ENCODE peak calls at places on chromosomes 16 and 17, in seven cellular contexts. One of them, this sample, is unnamed.

GRCh38 chr16:67716097-67716496 is 3.0 kb downstream of the GFOD2 start:
- DNase-seq in lower leg skin: no peak
- DNase-seq in activated naive CD8-positive, alpha-beta T cell treated with anti-CD3 and anti-CD28 coated beads, Interleukin-2, amount 10 ng/mL, durations not matched to agents 7 days and 5 days: no peak
- DNase-seq in left lung: no peak
- DNase-seq in GDM1: no peak
- DNase-seq in left colon: no peak
- DNase-seq in stimulated activated CD4-positive, alpha-beta T cell treated with anti-CD3 and anti-CD28 coated beads, Interleukin-1b, Interleukin-23, amount 100 ng/mL, for 4 hours: no peak
- DNase-seq in this sample: no peak

GRCh38 chr17:44360826-44361225 is 2.8 kb downstream of the FAM171A2 start:
- DNase-seq in activated naive CD8-positive, alpha-beta T cell treated with anti-CD3 and anti-CD28 coated beads, Interleukin-2, amount 10 ng/mL, durations not matched to agents 7 days and 5 days: no peak
- DNase-seq in GDM1: no peak
- DNase-seq in stimulated activated CD4-positive, alpha-beta T cell treated with anti-CD3 and anti-CD28 coated beads, Interleukin-1b, Interleukin-23, amount 100 ng/mL, for 4 hours: no peak
- DNase-seq in lower leg skin: no peak
- DNase-seq in left colon: no peak
- DNase-seq in left lung: peak
- DNase-seq in this sample: no peak

GRCh38 chr16:68062910-68063393 is 22.2 kb upstream of the NFATC3 start:
- DNase-seq in GDM1: no peak
- DNase-seq in left lung: no peak
- DNase-seq in stimulated activated CD4-positive, alpha-beta T cell treated with anti-CD3 and anti-CD28 coated beads, Interleukin-1b, Interleukin-23, amount 100 ng/mL, for 4 hours: no peak
- DNase-seq in left colon: no peak
- DNase-seq in activated naive CD8-positive, alpha-beta T cell treated with anti-CD3 and anti-CD28 coated beads, Interleukin-2, amount 10 ng/mL, durations not matched to agents 7 days and 5 days: no peak
- DNase-seq in lower leg skin: no peak
- DNase-seq in this sample: no peak

GRCh38 chr16:69838417-69838990 is 76.4 kb downstream of the WWP2 start:
- DNase-seq in left colon: no peak
- DNase-seq in GDM1: no peak
- DNase-seq in lower leg skin: no peak
- DNase-seq in activated naive CD8-positive, alpha-beta T cell treated with anti-CD3 and anti-CD28 coated beads, Interleukin-2, amount 10 ng/mL, durations not matched to agents 7 days and 5 days: no peak
- DNase-seq in stimulated activated CD4-positive, alpha-beta T cell treated with anti-CD3 and anti-CD28 coated beads, Interleukin-1b, Interleukin-23, amount 100 ng/mL, for 4 hours: no peak
- DNase-seq in left lung: no peak
- DNase-seq in this sample: no peak

GRCh38 chr17:9886141-9886930 is 18.7 kb downstream of the RCVRN start:
- DNase-seq in left lung: no peak
- DNase-seq in left colon: no peak
- DNase-seq in stimulated activated CD4-positive, alpha-beta T cell treated with anti-CD3 and anti-CD28 coated beads, Interleukin-1b, Interleukin-23, amount 100 ng/mL, for 4 hours: no peak
- DNase-seq in lower leg skin: no peak
- DNase-seq in GDM1: no peak
- DNase-seq in activated naive CD8-positive, alpha-beta T cell treated with anti-CD3 and anti-CD28 coated beads, Interleukin-2, amount 10 ng/mL, durations not matched to agents 7 days and 5 days: no peak
- DNase-seq in this sample: no peak

GRCh38 chr17:47665655-47666054 is 15.9 kb downstream of the KPNB1 start:
- DNase-seq in stimulated activated CD4-positive, alpha-beta T cell treated with anti-CD3 and anti-CD28 coated beads, Interleukin-1b, Interleukin-23, amount 100 ng/mL, for 4 hours: no peak
- DNase-seq in GDM1: no peak
- DNase-seq in lower leg skin: no peak
- DNase-seq in left lung: no peak
- DNase-seq in left colon: no peak
- DNase-seq in activated naive CD8-positive, alpha-beta T cell treated with anti-CD3 and anti-CD28 coated beads, Interleukin-2, amount 10 ng/mL, durations not matched to agents 7 days and 5 days: no peak
- DNase-seq in this sample: no peak

GRCh38 chr17:2057714-2058520 is 3.0 kb downstream of the HIC1 start:
- DNase-seq in lower leg skin: no peak
- DNase-seq in activated naive CD8-positive, alpha-beta T cell treated with anti-CD3 and anti-CD28 coated beads, Interleukin-2, amount 10 ng/mL, durations not matched to agents 7 days and 5 days: peak
- DNase-seq in GDM1: no peak
- DNase-seq in left lung: peak
- DNase-seq in left colon: no peak
- DNase-seq in stimulated activated CD4-positive, alpha-beta T cell treated with anti-CD3 and anti-CD28 coated beads, Interleukin-1b, Interleukin-23, amount 100 ng/mL, for 4 hours: no peak
- DNase-seq in this sample: no peak

GRCh38 chr16:67349172-67349571 is 22.6 kb downstream of the LRRC36 start:
- DNase-seq in GDM1: no peak
- DNase-seq in left lung: no peak
- DNase-seq in left colon: no peak
- DNase-seq in stimulated activated CD4-positive, alpha-beta T cell treated with anti-CD3 and anti-CD28 coated beads, Interleukin-1b, Interleukin-23, amount 100 ng/mL, for 4 hours: no peak
- DNase-seq in lower leg skin: no peak
- DNase-seq in activated naive CD8-positive, alpha-beta T cell treated with anti-CD3 and anti-CD28 coated beads, Interleukin-2, amount 10 ng/mL, durations not matched to agents 7 days and 5 days: no peak
- DNase-seq in this sample: no peak

GRCh38 chr16:4109250-4109736 is 6.9 kb downstream of the ADCY9 start:
- DNase-seq in left lung: no peak
- DNase-seq in stimulated activated CD4-positive, alpha-beta T cell treated with anti-CD3 and anti-CD28 coated beads, Interleukin-1b, Interleukin-23, amount 100 ng/mL, for 4 hours: no peak
- DNase-seq in lower leg skin: no peak
- DNase-seq in left colon: no peak
- DNase-seq in activated naive CD8-positive, alpha-beta T cell treated with anti-CD3 and anti-CD28 coated beads, Interleukin-2, amount 10 ng/mL, durations not matched to agents 7 days and 5 days: no peak
- DNase-seq in GDM1: no peak
- DNase-seq in this sample: no peak

GRCh38 chr16:31168848-31169247 is 11.1 kb upstream of the FUS start:
- DNase-seq in left lung: no peak
- DNase-seq in stimulated activated CD4-positive, alpha-beta T cell treated with anti-CD3 and anti-CD28 coated beads, Interleukin-1b, Interleukin-23, amount 100 ng/mL, for 4 hours: no peak
- DNase-seq in GDM1: no peak
- DNase-seq in activated naive CD8-positive, alpha-beta T cell treated with anti-CD3 and anti-CD28 coated beads, Interleukin-2, amount 10 ng/mL, durations not matched to agents 7 days and 5 days: no peak
- DNase-seq in left colon: no peak
- DNase-seq in lower leg skin: no peak
- DNase-seq in this sample: no peak

GRCh38 chr17:71405101-71405500 is 715.7 kb upstream of the SOX9 start:
- DNase-seq in stimulated activated CD4-positive, alpha-beta T cell treated with anti-CD3 and anti-CD28 coated beads, Interleukin-1b, Interleukin-23, amount 100 ng/mL, for 4 hours: no peak
- DNase-seq in left colon: no peak
- DNase-seq in GDM1: no peak
- DNase-seq in activated naive CD8-positive, alpha-beta T cell treated with anti-CD3 and anti-CD28 coated beads, Interleukin-2, amount 10 ng/mL, durations not matched to agents 7 days and 5 days: no peak
- DNase-seq in lower leg skin: no peak
- DNase-seq in left lung: no peak
- DNase-seq in this sample: peak

GRCh38 chr16:12796498-12796897 is 7.2 kb downstream of the CPPED1 start:
- DNase-seq in left lung: no peak
- DNase-seq in lower leg skin: no peak
- DNase-seq in activated naive CD8-positive, alpha-beta T cell treated with anti-CD3 and anti-CD28 coated beads, Interleukin-2, amount 10 ng/mL, durations not matched to agents 7 days and 5 days: no peak
- DNase-seq in GDM1: no peak
- DNase-seq in left colon: no peak
- DNase-seq in stimulated activated CD4-positive, alpha-beta T cell treated with anti-CD3 and anti-CD28 coated beads, Interleukin-1b, Interleukin-23, amount 100 ng/mL, for 4 hours: no peak
- DNase-seq in this sample: no peak

GRCh38 chr17:1090454-1091189 is 89.2 kb downstream of the ABR start:
- DNase-seq in activated naive CD8-positive, alpha-beta T cell treated with anti-CD3 and anti-CD28 coated beads, Interleukin-2, amount 10 ng/mL, durations not matched to agents 7 days and 5 days: no peak
- DNase-seq in lower leg skin: no peak
- DNase-seq in left colon: no peak
- DNase-seq in left lung: no peak
- DNase-seq in stimulated activated CD4-positive, alpha-beta T cell treated with anti-CD3 and anti-CD28 coated beads, Interleukin-1b, Interleukin-23, amount 100 ng/mL, for 4 hours: no peak
- DNase-seq in GDM1: no peak
- DNase-seq in this sample: no peak

GRCh38 chr17:80817861-80818260 is 173.8 kb upstream of the CHMP6 start:
- DNase-seq in stimulated activated CD4-positive, alpha-beta T cell treated with anti-CD3 and anti-CD28 coated beads, Interleukin-1b, Interleukin-23, amount 100 ng/mL, for 4 hours: no peak
- DNase-seq in activated naive CD8-positive, alpha-beta T cell treated with anti-CD3 and anti-CD28 coated beads, Interleukin-2, amount 10 ng/mL, durations not matched to agents 7 days and 5 days: no peak
- DNase-seq in left colon: no peak
- DNase-seq in left lung: peak
- DNase-seq in GDM1: no peak
- DNase-seq in lower leg skin: no peak
- DNase-seq in this sample: no peak

GRCh38 chr17:3532106-3532858 is 25.3 kb downstream of the TRPV3 start:
- DNase-seq in activated naive CD8-positive, alpha-beta T cell treated with anti-CD3 and anti-CD28 coated beads, Interleukin-2, amount 10 ng/mL, durations not matched to agents 7 days and 5 days: no peak
- DNase-seq in stimulated activated CD4-positive, alpha-beta T cell treated with anti-CD3 and anti-CD28 coated beads, Interleukin-1b, Interleukin-23, amount 100 ng/mL, for 4 hours: no peak
- DNase-seq in GDM1: no peak
- DNase-seq in left lung: no peak
- DNase-seq in left colon: no peak
- DNase-seq in lower leg skin: no peak
- DNase-seq in this sample: no peak

GRCh38 chr17:41595585-41595984 is 8.9 kb upstream of the KRT14 start:
- DNase-seq in lower leg skin: no peak
- DNase-seq in GDM1: no peak
- DNase-seq in stimulated activated CD4-positive, alpha-beta T cell treated with anti-CD3 and anti-CD28 coated beads, Interleukin-1b, Interleukin-23, amount 100 ng/mL, for 4 hours: no peak
- DNase-seq in left colon: no peak
- DNase-seq in left lung: no peak
- DNase-seq in activated naive CD8-positive, alpha-beta T cell treated with anti-CD3 and anti-CD28 coated beads, Interleukin-2, amount 10 ng/mL, durations not matched to agents 7 days and 5 days: no peak
- DNase-seq in this sample: no peak

GRCh38 chr17:74528491-74529199 is 2.6 kb downstream of the CD300LB start:
- DNase-seq in stimulated activated CD4-positive, alpha-beta T cell treated with anti-CD3 and anti-CD28 coated beads, Interleukin-1b, Interleukin-23, amount 100 ng/mL, for 4 hours: no peak
- DNase-seq in left colon: no peak
- DNase-seq in lower leg skin: no peak
- DNase-seq in activated naive CD8-positive, alpha-beta T cell treated with anti-CD3 and anti-CD28 coated beads, Interleukin-2, amount 10 ng/mL, durations not matched to agents 7 days and 5 days: no peak
- DNase-seq in left lung: no peak
- DNase-seq in GDM1: no peak
- DNase-seq in this sample: no peak

GRCh38 chr16:64589836-64590235 is 532.0 kb downstream of the CDH11 start:
- DNase-seq in lower leg skin: no peak
- DNase-seq in activated naive CD8-positive, alpha-beta T cell treated with anti-CD3 and anti-CD28 coated beads, Interleukin-2, amount 10 ng/mL, durations not matched to agents 7 days and 5 days: no peak
- DNase-seq in GDM1: no peak
- DNase-seq in left lung: no peak
- DNase-seq in stimulated activated CD4-positive, alpha-beta T cell treated with anti-CD3 and anti-CD28 coated beads, Interleukin-1b, Interleukin-23, amount 100 ng/mL, for 4 hours: no peak
- DNase-seq in left colon: no peak
- DNase-seq in this sample: no peak

GRCh38 chr16:85301171-85301690 is 189.0 kb upstream of the CIBAR2 start:
- DNase-seq in stimulated activated CD4-positive, alpha-beta T cell treated with anti-CD3 and anti-CD28 coated beads, Interleukin-1b, Interleukin-23, amount 100 ng/mL, for 4 hours: no peak
- DNase-seq in left colon: no peak
- DNase-seq in left lung: no peak
- DNase-seq in activated naive CD8-positive, alpha-beta T cell treated with anti-CD3 and anti-CD28 coated beads, Interleukin-2, amount 10 ng/mL, durations not matched to agents 7 days and 5 days: no peak
- DNase-seq in lower leg skin: no peak
- DNase-seq in GDM1: no peak
- DNase-seq in this sample: no peak

GRCh38 chr17:60442271-60443201 is 20.2 kb downstream of the CHCT1 start:
- DNase-seq in stimulated activated CD4-positive, alpha-beta T cell treated with anti-CD3 and anti-CD28 coated beads, Interleukin-1b, Interleukin-23, amount 100 ng/mL, for 4 hours: no peak
- DNase-seq in left colon: no peak
- DNase-seq in lower leg skin: no peak
- DNase-seq in activated naive CD8-positive, alpha-beta T cell treated with anti-CD3 and anti-CD28 coated beads, Interleukin-2, amount 10 ng/mL, durations not matched to agents 7 days and 5 days: no peak
- DNase-seq in GDM1: no peak
- DNase-seq in left lung: no peak
- DNase-seq in this sample: no peak

GRCh38 chr17:44464037-44464436 is 39.2 kb downstream of the GPATCH8 start:
- DNase-seq in GDM1: no peak
- DNase-seq in stimulated activated CD4-positive, alpha-beta T cell treated with anti-CD3 and anti-CD28 coated beads, Interleukin-1b, Interleukin-23, amount 100 ng/mL, for 4 hours: no peak
- DNase-seq in left lung: no peak
- DNase-seq in activated naive CD8-positive, alpha-beta T cell treated with anti-CD3 and anti-CD28 coated beads, Interleukin-2, amount 10 ng/mL, durations not matched to agents 7 days and 5 days: no peak
- DNase-seq in left colon: no peak
- DNase-seq in lower leg skin: no peak
- DNase-seq in this sample: no peak

GRCh38 chr17:17322516-17323510 is 19.6 kb downstream of the NT5M start:
- DNase-seq in GDM1: no peak
- DNase-seq in stimulated activated CD4-positive, alpha-beta T cell treated with anti-CD3 and anti-CD28 coated beads, Interleukin-1b, Interleukin-23, amount 100 ng/mL, for 4 hours: no peak
- DNase-seq in activated naive CD8-positive, alpha-beta T cell treated with anti-CD3 and anti-CD28 coated beads, Interleukin-2, amount 10 ng/mL, durations not matched to agents 7 days and 5 days: no peak
- DNase-seq in left lung: no peak
- DNase-seq in left colon: no peak
- DNase-seq in lower leg skin: no peak
- DNase-seq in this sample: no peak

GRCh38 chr16:74448990-74449389 is 27.7 kb upstream of the CLEC18B start:
- DNase-seq in left lung: no peak
- DNase-seq in stimulated activated CD4-positive, alpha-beta T cell treated with anti-CD3 and anti-CD28 coated beads, Interleukin-1b, Interleukin-23, amount 100 ng/mL, for 4 hours: no peak
- DNase-seq in GDM1: no peak
- DNase-seq in left colon: peak
- DNase-seq in activated naive CD8-positive, alpha-beta T cell treated with anti-CD3 and anti-CD28 coated beads, Interleukin-2, amount 10 ng/mL, durations not matched to agents 7 days and 5 days: no peak
- DNase-seq in lower leg skin: peak
- DNase-seq in this sample: peak

GRCh38 chr17:66580601-66581385 is 254.1 kb upstream of the CACNG5 start:
- DNase-seq in left lung: no peak
- DNase-seq in GDM1: no peak
- DNase-seq in activated naive CD8-positive, alpha-beta T cell treated with anti-CD3 and anti-CD28 coated beads, Interleukin-2, amount 10 ng/mL, durations not matched to agents 7 days and 5 days: no peak
- DNase-seq in stimulated activated CD4-positive, alpha-beta T cell treated with anti-CD3 and anti-CD28 coated beads, Interleukin-1b, Interleukin-23, amount 100 ng/mL, for 4 hours: no peak
- DNase-seq in left colon: peak
- DNase-seq in lower leg skin: no peak
- DNase-seq in this sample: no peak

GRCh38 chr17:76204277-76204676 is 36.0 kb downstream of the RNF157 start:
- DNase-seq in GDM1: no peak
- DNase-seq in lower leg skin: no peak
- DNase-seq in activated naive CD8-positive, alpha-beta T cell treated with anti-CD3 and anti-CD28 coated beads, Interleukin-2, amount 10 ng/mL, durations not matched to agents 7 days and 5 days: peak
- DNase-seq in left colon: no peak
- DNase-seq in stimulated activated CD4-positive, alpha-beta T cell treated with anti-CD3 and anti-CD28 coated beads, Interleukin-1b, Interleukin-23, amount 100 ng/mL, for 4 hours: no peak
- DNase-seq in left lung: no peak
- DNase-seq in this sample: no peak

GRCh38 chr17:82767041-82767754 is 15.3 kb downstream of the TBCD start:
- DNase-seq in stimulated activated CD4-positive, alpha-beta T cell treated with anti-CD3 and anti-CD28 coated beads, Interleukin-1b, Interleukin-23, amount 100 ng/mL, for 4 hours: no peak
- DNase-seq in GDM1: no peak
- DNase-seq in left colon: peak
- DNase-seq in activated naive CD8-positive, alpha-beta T cell treated with anti-CD3 and anti-CD28 coated beads, Interleukin-2, amount 10 ng/mL, durations not matched to agents 7 days and 5 days: no peak
- DNase-seq in left lung: no peak
- DNase-seq in lower leg skin: no peak
- DNase-seq in this sample: no peak

GRCh38 chr17:64741038-64741641 is 79.0 kb upstream of the SMURF2 start:
- DNase-seq in activated naive CD8-positive, alpha-beta T cell treated with anti-CD3 and anti-CD28 coated beads, Interleukin-2, amount 10 ng/mL, durations not matched to agents 7 days and 5 days: no peak
- DNase-seq in left colon: no peak
- DNase-seq in lower leg skin: peak
- DNase-seq in GDM1: no peak
- DNase-seq in left lung: no peak
- DNase-seq in stimulated activated CD4-positive, alpha-beta T cell treated with anti-CD3 and anti-CD28 coated beads, Interleukin-1b, Interleukin-23, amount 100 ng/mL, for 4 hours: no peak
- DNase-seq in this sample: no peak

GRCh38 chr17:69012895-69013805 is 47.6 kb downstream of the ABCA9 start:
- DNase-seq in left lung: no peak
- DNase-seq in lower leg skin: no peak
- DNase-seq in GDM1: peak
- DNase-seq in stimulated activated CD4-positive, alpha-beta T cell treated with anti-CD3 and anti-CD28 coated beads, Interleukin-1b, Interleukin-23, amount 100 ng/mL, for 4 hours: no peak
- DNase-seq in left colon: no peak
- DNase-seq in activated naive CD8-positive, alpha-beta T cell treated with anti-CD3 and anti-CD28 coated beads, Interleukin-2, amount 10 ng/mL, durations not matched to agents 7 days and 5 days: no peak
- DNase-seq in this sample: no peak

GRCh38 chr16:48203974-48204824 is 39.9 kb upstream of the LONP2 start:
- DNase-seq in lower leg skin: no peak
- DNase-seq in left colon: peak
- DNase-seq in stimulated activated CD4-positive, alpha-beta T cell treated with anti-CD3 and anti-CD28 coated beads, Interleukin-1b, Interleukin-23, amount 100 ng/mL, for 4 hours: no peak
- DNase-seq in activated naive CD8-positive, alpha-beta T cell treated with anti-CD3 and anti-CD28 coated beads, Interleukin-2, amount 10 ng/mL, durations not matched to agents 7 days and 5 days: no peak
- DNase-seq in GDM1: no peak
- DNase-seq in left lung: no peak
- DNase-seq in this sample: no peak

GRCh38 chr16:82379601-82380000 is 209.6 kb upstream of the MPHOSPH6 start:
- DNase-seq in left lung: no peak
- DNase-seq in left colon: no peak
- DNase-seq in GDM1: no peak
- DNase-seq in lower leg skin: no peak
- DNase-seq in activated naive CD8-positive, alpha-beta T cell treated with anti-CD3 and anti-CD28 coated beads, Interleukin-2, amount 10 ng/mL, durations not matched to agents 7 days and 5 days: no peak
- DNase-seq in stimulated activated CD4-positive, alpha-beta T cell treated with anti-CD3 and anti-CD28 coated beads, Interleukin-1b, Interleukin-23, amount 100 ng/mL, for 4 hours: no peak
- DNase-seq in this sample: no peak

GRCh38 chr17:69575346-69575761 is 160.9 kb downstream of the MAP2K6 start:
- DNase-seq in GDM1: no peak
- DNase-seq in activated naive CD8-positive, alpha-beta T cell treated with anti-CD3 and anti-CD28 coated beads, Interleukin-2, amount 10 ng/mL, durations not matched to agents 7 days and 5 days: no peak
- DNase-seq in left lung: no peak
- DNase-seq in stimulated activated CD4-positive, alpha-beta T cell treated with anti-CD3 and anti-CD28 coated beads, Interleukin-1b, Interleukin-23, amount 100 ng/mL, for 4 hours: no peak
- DNase-seq in lower leg skin: no peak
- DNase-seq in left colon: no peak
- DNase-seq in this sample: no peak

GRCh38 chr17:78532922-78533640 is 44.1 kb downstream of the DNAH17 start:
- DNase-seq in activated naive CD8-positive, alpha-beta T cell treated with anti-CD3 and anti-CD28 coated beads, Interleukin-2, amount 10 ng/mL, durations not matched to agents 7 days and 5 days: no peak
- DNase-seq in GDM1: no peak
- DNase-seq in left colon: no peak
- DNase-seq in stimulated activated CD4-positive, alpha-beta T cell treated with anti-CD3 and anti-CD28 coated beads, Interleukin-1b, Interleukin-23, amount 100 ng/mL, for 4 hours: no peak
- DNase-seq in lower leg skin: no peak
- DNase-seq in left lung: peak
- DNase-seq in this sample: peak

GRCh38 chr17:52233176-52233575 is 74.7 kb upstream of the CA10 start:
- DNase-seq in GDM1: no peak
- DNase-seq in left colon: no peak
- DNase-seq in lower leg skin: no peak
- DNase-seq in left lung: no peak
- DNase-seq in stimulated activated CD4-positive, alpha-beta T cell treated with anti-CD3 and anti-CD28 coated beads, Interleukin-1b, Interleukin-23, amount 100 ng/mL, for 4 hours: no peak
- DNase-seq in activated naive CD8-positive, alpha-beta T cell treated with anti-CD3 and anti-CD28 coated beads, Interleukin-2, amount 10 ng/mL, durations not matched to agents 7 days and 5 days: no peak
- DNase-seq in this sample: no peak